ENCODE peak calls at places on chromosomes 11 and 22, in nine cellular contexts. One of them, this sample, is unnamed.

GRCh38 chr11:65558002-65558784 is at the start of gene LTBP3:
- DNase-seq in Caki2: peak
- DNase-seq in stimulated activated CD8-positive, alpha-beta memory T cell treated with anti-CD3 and anti-CD28 coated beads, Interleukin-4, amount 100 ng/mL, for 48 hours: no peak
- DNase-seq in occipital lobe: peak
- DNase-seq in epithelial cell of prostate: no peak
- DNase-seq in NAMALWA: no peak
- DNase-seq in glutamatergic neuron: no peak
- DNase-seq in NCI-H1092 treated with DMSO at 0.1 percent for 48 hours: peak
- DNase-seq in K562: peak
- DNase-seq in this sample: peak

GRCh38 chr11:221998-222789 is 13.9 kb downstream of the SIRT3 start:
- DNase-seq in Caki2: no peak
- DNase-seq in stimulated activated CD8-positive, alpha-beta memory T cell treated with anti-CD3 and anti-CD28 coated beads, Interleukin-4, amount 100 ng/mL, for 48 hours: no peak
- DNase-seq in occipital lobe: no peak
- DNase-seq in epithelial cell of prostate: no peak
- DNase-seq in NAMALWA: no peak
- DNase-seq in glutamatergic neuron: no peak
- DNase-seq in NCI-H1092 treated with DMSO at 0.1 percent for 48 hours: no peak
- DNase-seq in K562: no peak
- DNase-seq in this sample: no peak

GRCh38 chr11:66858939-66859685 is 2.2 kb downstream of the LRFN4 start:
- DNase-seq in Caki2: no peak
- DNase-seq in stimulated activated CD8-positive, alpha-beta memory T cell treated with anti-CD3 and anti-CD28 coated beads, Interleukin-4, amount 100 ng/mL, for 48 hours: no peak
- DNase-seq in occipital lobe: no peak
- DNase-seq in epithelial cell of prostate: no peak
- DNase-seq in NAMALWA: no peak
- DNase-seq in glutamatergic neuron: peak
- DNase-seq in NCI-H1092 treated with DMSO at 0.1 percent for 48 hours: no peak
- DNase-seq in K562: no peak
- DNase-seq in this sample: no peak

GRCh38 chr11:100778386-100778785 is 91.3 kb downstream of the ARHGAP42 start:
- DNase-seq in Caki2: peak
- DNase-seq in stimulated activated CD8-positive, alpha-beta memory T cell treated with anti-CD3 and anti-CD28 coated beads, Interleukin-4, amount 100 ng/mL, for 48 hours: no peak
- DNase-seq in occipital lobe: no peak
- DNase-seq in epithelial cell of prostate: no peak
- DNase-seq in NAMALWA: no peak
- DNase-seq in glutamatergic neuron: no peak
- DNase-seq in NCI-H1092 treated with DMSO at 0.1 percent for 48 hours: no peak
- DNase-seq in K562: no peak
- DNase-seq in this sample: no peak

GRCh38 chr11:130720232-130720787 is 196.0 kb downstream of the SNX19 start:
- DNase-seq in Caki2: no peak
- DNase-seq in stimulated activated CD8-positive, alpha-beta memory T cell treated with anti-CD3 and anti-CD28 coated beads, Interleukin-4, amount 100 ng/mL, for 48 hours: no peak
- DNase-seq in occipital lobe: no peak
- DNase-seq in epithelial cell of prostate: no peak
- DNase-seq in NAMALWA: no peak
- DNase-seq in glutamatergic neuron: no peak
- DNase-seq in NCI-H1092 treated with DMSO at 0.1 percent for 48 hours: no peak
- DNase-seq in K562: no peak
- DNase-seq in this sample: no peak

GRCh38 chr11:100949443-100949842 is 180.2 kb downstream of the PGR start:
- DNase-seq in Caki2: no peak
- DNase-seq in stimulated activated CD8-positive, alpha-beta memory T cell treated with anti-CD3 and anti-CD28 coated beads, Interleukin-4, amount 100 ng/mL, for 48 hours: no peak
- DNase-seq in occipital lobe: no peak
- DNase-seq in epithelial cell of prostate: no peak
- DNase-seq in NAMALWA: no peak
- DNase-seq in glutamatergic neuron: no peak
- DNase-seq in NCI-H1092 treated with DMSO at 0.1 percent for 48 hours: no peak
- DNase-seq in K562: no peak
- DNase-seq in this sample: no peak

GRCh38 chr22:42889290-42889689 is 32.2 kb upstream of the ARFGAP3 start:
- DNase-seq in Caki2: no peak
- DNase-seq in stimulated activated CD8-positive, alpha-beta memory T cell treated with anti-CD3 and anti-CD28 coated beads, Interleukin-4, amount 100 ng/mL, for 48 hours: no peak
- DNase-seq in occipital lobe: no peak
- DNase-seq in epithelial cell of prostate: no peak
- DNase-seq in NAMALWA: no peak
- DNase-seq in glutamatergic neuron: no peak
- DNase-seq in NCI-H1092 treated with DMSO at 0.1 percent for 48 hours: no peak
- DNase-seq in K562: no peak
- DNase-seq in this sample: no peak

GRCh38 chr11:36577859-36578258 is 10.1 kb downstream of the RAG1 start:
- DNase-seq in Caki2: no peak
- DNase-seq in stimulated activated CD8-positive, alpha-beta memory T cell treated with anti-CD3 and anti-CD28 coated beads, Interleukin-4, amount 100 ng/mL, for 48 hours: no peak
- DNase-seq in occipital lobe: no peak
- DNase-seq in epithelial cell of prostate: no peak
- DNase-seq in NAMALWA: no peak
- DNase-seq in glutamatergic neuron: no peak
- DNase-seq in NCI-H1092 treated with DMSO at 0.1 percent for 48 hours: no peak
- DNase-seq in K562: no peak
- DNase-seq in this sample: no peak

GRCh38 chr11:42770444-42771065 is 541.2 kb upstream of the API5 start:
- DNase-seq in Caki2: no peak
- DNase-seq in stimulated activated CD8-positive, alpha-beta memory T cell treated with anti-CD3 and anti-CD28 coated beads, Interleukin-4, amount 100 ng/mL, for 48 hours: no peak
- DNase-seq in occipital lobe: peak
- DNase-seq in epithelial cell of prostate: no peak
- DNase-seq in NAMALWA: peak
- DNase-seq in glutamatergic neuron: peak
- DNase-seq in NCI-H1092 treated with DMSO at 0.1 percent for 48 hours: peak
- DNase-seq in K562: peak
- DNase-seq in this sample: peak

GRCh38 chr11:58629857-58630256 is 7.4 kb downstream of the CNTF start:
- DNase-seq in Caki2: peak
- DNase-seq in stimulated activated CD8-positive, alpha-beta memory T cell treated with anti-CD3 and anti-CD28 coated beads, Interleukin-4, amount 100 ng/mL, for 48 hours: no peak
- DNase-seq in occipital lobe: no peak
- DNase-seq in epithelial cell of prostate: no peak
- DNase-seq in NAMALWA: peak
- DNase-seq in glutamatergic neuron: no peak
- DNase-seq in NCI-H1092 treated with DMSO at 0.1 percent for 48 hours: peak
- DNase-seq in K562: peak
- DNase-seq in this sample: no peak

GRCh38 chr22:45019861-45020655 is 10.3 kb upstream of the PHF21B start:
- DNase-seq in Caki2: no peak
- DNase-seq in stimulated activated CD8-positive, alpha-beta memory T cell treated with anti-CD3 and anti-CD28 coated beads, Interleukin-4, amount 100 ng/mL, for 48 hours: no peak
- DNase-seq in occipital lobe: no peak
- DNase-seq in epithelial cell of prostate: no peak
- DNase-seq in NAMALWA: no peak
- DNase-seq in glutamatergic neuron: no peak
- DNase-seq in NCI-H1092 treated with DMSO at 0.1 percent for 48 hours: no peak
- DNase-seq in K562: no peak
- DNase-seq in this sample: no peak

GRCh38 chr11:133800666-133801065 is 44.6 kb downstream of the SPATA19 start:
- DNase-seq in Caki2: no peak
- DNase-seq in stimulated activated CD8-positive, alpha-beta memory T cell treated with anti-CD3 and anti-CD28 coated beads, Interleukin-4, amount 100 ng/mL, for 48 hours: no peak
- DNase-seq in occipital lobe: no peak
- DNase-seq in epithelial cell of prostate: no peak
- DNase-seq in NAMALWA: no peak
- DNase-seq in glutamatergic neuron: no peak
- DNase-seq in NCI-H1092 treated with DMSO at 0.1 percent for 48 hours: no peak
- DNase-seq in K562: no peak
- DNase-seq in this sample: no peak

GRCh38 chr11:61533401-61533800 is 24.9 kb downstream of the LRRC10B start:
- DNase-seq in Caki2: no peak
- DNase-seq in stimulated activated CD8-positive, alpha-beta memory T cell treated with anti-CD3 and anti-CD28 coated beads, Interleukin-4, amount 100 ng/mL, for 48 hours: no peak
- DNase-seq in occipital lobe: no peak
- DNase-seq in epithelial cell of prostate: no peak
- DNase-seq in NAMALWA: no peak
- DNase-seq in glutamatergic neuron: no peak
- DNase-seq in NCI-H1092 treated with DMSO at 0.1 percent for 48 hours: peak
- DNase-seq in K562: no peak
- DNase-seq in this sample: no peak

This sample was measured in dorsolateral prefrontal cortex.